ENCODE peak calls at places on chromosomes 1 and 21, in ten cellular contexts. D is hippocampal formation; J is NT2/D1; O is NCI-H748 treated with DMSO at 0.1 percent for 48 hours; H is endothelial cell; V is BE2C; U is effector memory CD4-positive, alpha-beta T cell; K is iris pigment epithelial cell; E is NCI-H510A treated with DMSO at 0.1 percent for 48 hours; P is iPS-NIHi11. W is an unnamed sample.

GRCh38 chr1:44707959-44708831 is 22.8 kb downstream of the RNU5D-1 start:
- DNase-seq in D (peak; percentile 27), J (no peak), O (no peak), H (peak; percentile 35), V (peak; percentile 24), U (no peak), K (peak; percentile 66), E (peak; percentile 11), P (peak; percentile 51), W (peak; percentile 39)

GRCh38 chr1:36411674-36412648 is 14.3 kb upstream of the LSM10 start:
- DNase-seq in D (no peak), J (no peak), O (peak; percentile 3), H (no peak), V (peak; percentile 58), U (peak; percentile 27), K (peak; percentile 39), E (peak; percentile 50), P (peak; percentile 24), W (no peak)

GRCh38 chr1:65509912-65510680 is 89.6 kb downstream of the LEPR start:
- DNase-seq in D (no peak), J (no peak), O (no peak), H (no peak), V (no peak), U (no peak), K (peak; percentile 82), E (no peak), P (no peak), W (no peak)

GRCh38 chr1:181485276-181486097 is 2.2 kb downstream of the CACNA1E start:
- DNase-seq in D (peak; percentile 37), J (no peak), O (peak; percentile 30), H (peak; percentile 66), V (no peak), U (no peak), K (no peak), E (peak; percentile 92), P (peak; percentile 88), W (no peak)

GRCh38 chr1:34740161-34740875 is 14.5 kb upstream of the GJB5 start:
- DNase-seq in D (no peak), J (no peak), O (no peak), H (no peak), V (no peak), U (no peak), K (peak; percentile 22), E (peak; percentile 96), P (peak; percentile 62), W (no peak)

GRCh38 chr1:109989656-109990653 is 5.4 kb downstream of the AHCYL1 start:
- DNase-seq in D (no peak), J (no peak), O (no peak), H (no peak), V (no peak), U (no peak), K (no peak), E (no peak), P (no peak), W (peak; percentile 33)

GRCh38 chr1:22611530-22611947 is 24.9 kb upstream of the C1QA start:
- DNase-seq in D (no peak), J (peak; percentile 70), O (no peak), H (peak; percentile 82), V (no peak), U (no peak), K (peak; percentile 50), E (no peak), P (peak; percentile 87), W (no peak)

GRCh38 chr21:20882462-20883415 is 115.5 kb upstream of the NCAM2 start:
- DNase-seq in D (peak; percentile 13), J (peak; percentile 65), O (peak; percentile 57), H (peak; percentile 53), V (peak; percentile 63), U (no peak), K (peak; percentile 23), E (peak; percentile 70), P (peak; percentile 56), W (peak; percentile 49)

GRCh38 chr1:77430966-77431735 is 149.3 kb downstream of the AK5 start:
- DNase-seq in D (no peak), J (no peak), O (no peak), H (no peak), V (no peak), U (no peak), K (peak; percentile 62), E (no peak), P (no peak), W (no peak)

GRCh38 chr21:26460621-26461020 is 112.5 kb downstream of the CYYR1 start:
- DNase-seq in D (no peak), J (no peak), O (no peak), H (no peak), V (no peak), U (no peak), K (no peak), E (no peak), P (no peak), W (no peak)

GRCh38 chr1:59738152-59738551 is 76.6 kb upstream of the HOOK1 start:
- DNase-seq in D (no peak), J (no peak), O (no peak), H (no peak), V (no peak), U (no peak), K (peak; percentile 40), E (no peak), P (no peak), W (no peak)

GRCh38 chr1:159803946-159804695 is 2.0 kb downstream of the FCRL6 start:
- DNase-seq in D (no peak), J (no peak), O (no peak), H (no peak), V (no peak), U (no peak), K (no peak), E (no peak), P (peak; percentile 39), W (no peak)

GRCh38 chr21:37357691-37358090 is 8.9 kb upstream of the DYRK1A start:
- DNase-seq in D (no peak), J (no peak), O (no peak), H (no peak), V (no peak), U (no peak), K (no peak), E (no peak), P (no peak), W (no peak)

W was measured in midbrain.